ENCODE peak calls at places on chromosomes 1 and 21, in six cellular contexts. L is left lung; K is lower lobe of right lung; Q is central memory CD8-positive, alpha-beta T cell; N is mucosa of descending colon; R is T-cell. P is an unnamed sample.

GRCh38 chr1:64733576-64734288 is 11.1 kb upstream of the RAVER2 start:
- ATAC-seq in N (no peak), K (no peak), R (no peak), L (no peak), Q (no peak), P (no peak)

GRCh38 chr1:156491151-156491949 is 9.2 kb downstream of the MEF2D start:
- ATAC-seq in L (no peak), N (no peak), R (no peak), Q (no peak), K (no peak), P (no peak)

GRCh38 chr1:58964880-58965279 is 181.0 kb upstream of the JUN start:
- ATAC-seq in L (peak), Q (no peak), K (peak), R (no peak), N (peak), P (peak)

GRCh38 chr21:42003051-42003461 is 7.1 kb downstream of the ZBTB21 start:
- ATAC-seq in Q (no peak), K (no peak), N (no peak), R (no peak), L (no peak), P (no peak)

GRCh38 chr1:207815466-207815865 is 63.6 kb downstream of the CD46 start:
- ATAC-seq in L (no peak), K (no peak), N (no peak), R (no peak), Q (no peak), P (no peak)

GRCh38 chr1:227793079-227793947 is 22.2 kb upstream of the PRSS38 start:
- ATAC-seq in Q (no peak), N (no peak), L (no peak), K (no peak), R (no peak), P (no peak)

GRCh38 chr1:6353948-6354658 is 39.5 kb downstream of the ACOT7 start:
- ATAC-seq in K (peak), Q (no peak), N (peak), L (peak), R (no peak), P (no peak)

GRCh38 chr21:33259995-33260394 is 6.2 kb upstream of the IL10RB start:
- ATAC-seq in K (no peak), L (peak), Q (no peak), R (no peak), N (peak), P (no peak)

GRCh38 chr1:244060691-244061090 is 9.6 kb downstream of the ZBTB18 start:
- ATAC-seq in Q (no peak), R (no peak), L (peak), K (peak), N (no peak), P (no peak)

GRCh38 chr1:62356257-62356835 is 37.1 kb upstream of the KANK4 start:
- ATAC-seq in N (peak), R (no peak), Q (no peak), L (peak), K (peak), P (peak)

GRCh38 chr21:28991861-28992525 is 684 bp downstream of the LTN1 start:
- ATAC-seq in N (peak), K (peak), L (peak), R (no peak), Q (no peak), P (no peak)

GRCh38 chr1:68221971-68222355 is 10.4 kb downstream of the WLS start:
- ATAC-seq in N (no peak), K (peak), Q (no peak), L (peak), R (no peak), P (peak)

GRCh38 chr1:167934407-167935251 is 1.9 kb upstream of the DCAF6 start:
- ATAC-seq in L (no peak), K (no peak), N (no peak), R (no peak), Q (no peak), P (no peak)

GRCh38 chr1:9151326-9151860 is 22.5 kb upstream of the GPR157 start:
- ATAC-seq in R (no peak), Q (no peak), N (no peak), K (peak), L (peak), P (no peak)

GRCh38 chr1:223707270-223708000 is 4.9 kb upstream of the CAPN2 start:
- ATAC-seq in R (no peak), Q (no peak), L (peak), K (peak), N (peak), P (peak)

GRCh38 chr21:42534901-42535378 is 21.3 kb downstream of the SLC37A1 start:
- ATAC-seq in Q (no peak), L (no peak), K (no peak), N (peak), R (no peak), P (no peak)

GRCh38 chr1:74508449-74508848 is 4.0 kb downstream of the LRRC53 start:
- ATAC-seq in Q (no peak), L (no peak), N (no peak), K (no peak), R (no peak), P (no peak)

GRCh38 chr1:47396671-47397196 is 19.4 kb upstream of the FOXE3 start:
- ATAC-seq in N (no peak), L (no peak), K (no peak), R (no peak), Q (no peak), P (no peak)

GRCh38 chr1:7760245-7760644 is 10.9 kb upstream of the VAMP3 start:
- ATAC-seq in Q (no peak), N (no peak), K (no peak), L (no peak), R (no peak), P (no peak)

GRCh38 chr1:161706116-161706482 is 930 bp upstream of the FCRLA start:
- ATAC-seq in K (no peak), Q (no peak), L (no peak), N (no peak), R (no peak), P (no peak)

GRCh38 chr1:64956733-64957441 is 9.5 kb downstream of the JAK1 start:
- ATAC-seq in Q (peak), R (peak), N (peak), K (peak), L (peak), P (peak)

GRCh38 chr1:211420389-211420788 is 71.6 kb downstream of the RD3 start:
- ATAC-seq in N (no peak), R (no peak), Q (no peak), L (no peak), K (no peak), P (no peak)

GRCh38 chr1:209010831-209011230 is 572.7 kb upstream of the CAMK1G start:
- ATAC-seq in Q (no peak), K (no peak), L (no peak), R (no peak), N (no peak), P (no peak)

GRCh38 chr1:116284819-116285390 is 88.1 kb upstream of the ATP1A1 start:
- ATAC-seq in R (no peak), Q (no peak), L (no peak), N (no peak), K (no peak), P (no peak)

GRCh38 chr1:214364335-214364734 is 83.4 kb downstream of the SMYD2 start:
- ATAC-seq in N (no peak), R (no peak), Q (no peak), K (no peak), L (no peak), P (peak)

GRCh38 chr1:234570336-234570735 is 39.6 kb downstream of the IRF2BP2 start:
- ATAC-seq in Q (no peak), R (no peak), K (no peak), L (no peak), N (no peak), P (no peak)

GRCh38 chr1:59292557-59292956 is 4.3 kb upstream of the FGGY start:
- ATAC-seq in K (no peak), L (peak), R (no peak), N (no peak), Q (no peak), P (peak)

GRCh38 chr1:64563958-64564565 is 94.1 kb downstream of the CACHD1 start:
- ATAC-seq in K (no peak), L (no peak), N (no peak), Q (no peak), R (no peak), P (no peak)

GRCh38 chr1:221782970-221783369 is 41.1 kb upstream of the DUSP10 start:
- ATAC-seq in K (no peak), Q (no peak), N (no peak), L (no peak), R (no peak), P (no peak)

GRCh38 chr1:91099746-91100621 is 78.1 kb upstream of the ZNF644 start:
- ATAC-seq in Q (peak), R (no peak), N (no peak), L (no peak), K (no peak), P (no peak)

GRCh38 chr1:206714331-206715058 is 29.8 kb downstream of the MAPKAPK2 start:
- ATAC-seq in Q (peak), R (peak), K (peak), N (peak), L (peak), P (peak)

GRCh38 chr1:88150330-88150729 is 533.7 kb upstream of the PKN2 start:
- ATAC-seq in L (no peak), R (no peak), K (no peak), Q (no peak), N (no peak), P (no peak)

GRCh38 chr1:160954158-160955104 is at the start of gene ITLN2:
- ATAC-seq in L (peak), N (peak), R (peak), K (peak), Q (peak), P (peak)

GRCh38 chr1:208531003-208531750 is 287.0 kb upstream of the PLXNA2 start:
- ATAC-seq in L (peak), R (no peak), K (peak), Q (no peak), N (peak), P (no peak)

GRCh38 chr1:154456631-154457030 is 45.4 kb upstream of the TDRD10 start:
- ATAC-seq in N (no peak), Q (no peak), K (peak), R (no peak), L (peak), P (no peak)

GRCh38 chr1:246647113-246647512 is 77.1 kb upstream of the SCCPDH start:
- ATAC-seq in L (peak), Q (no peak), N (peak), R (no peak), K (no peak), P (no peak)

GRCh38 chr1:248751635-248752034 is 3.9 kb downstream of the LYPD8 start:
- ATAC-seq in L (no peak), K (no peak), N (no peak), R (no peak), Q (no peak), P (no peak)

P was measured in esophagus mucosa.